ENCODE peak calls at places on chromosomes 4 and X, in four cellular contexts. L is left lobe of liver; X is stimulated activated CD4-positive, alpha-beta T cell treated with anti-CD3 and anti-CD28 coated beads, Interleukin-4, amount 100 ng/mL, for 4 hours; F is stimulated activated CD8-positive, alpha-beta memory T cell treated with anti-CD3 and anti-CD28 coated beads, Interleukin-7, amount 100 ng/mL, for 48 hours. J is an unnamed sample.

GRCh38 chr4:85607624-85608023 is 132.7 kb downstream of the ARHGAP24 start:
- DNase-seq in L (no peak), X (no peak), F (no peak), J (no peak)

GRCh38 chrX:134883134-134883700 is 107.6 kb upstream of the SMIM10 start:
- DNase-seq in L (no peak), X (no peak), F (no peak), J (no peak)

GRCh38 chr4:147052361-147052760 is 106.7 kb upstream of the TTC29 start:
- DNase-seq in L (no peak), X (no peak), F (no peak), J (no peak)

GRCh38 chr4:38223801-38224236 is 263.6 kb downstream of the PTTG2 start:
- DNase-seq in L (peak; percentile 62), X (no peak), F (no peak), J (peak; percentile 15)

GRCh38 chr4:156038772-156039171 is 85.1 kb upstream of the CTSO start:
- DNase-seq in L (no peak), X (no peak), F (no peak), J (no peak)

GRCh38 chrX:19849433-19850190 is 37.8 kb downstream of the SH3KBP1 start:
- DNase-seq in L (no peak), X (no peak), F (no peak), J (no peak)

GRCh38 chr4:67366341-67366861 is 178.9 kb downstream of the CENPC start:
- DNase-seq in L (no peak), X (no peak), F (no peak), J (peak; percentile 94)

GRCh38 chr4:167956676-167957075 is 135.7 kb upstream of the ANXA10 start:
- DNase-seq in L (no peak), X (no peak), F (no peak), J (peak; percentile 26)

GRCh38 chr4:112857461-112857860 is 192.0 kb upstream of the ANK2 start:
- DNase-seq in L (no peak), X (no peak), F (no peak), J (peak; percentile 96)

GRCh38 chr4:15778742-15779231 is 659 bp downstream of the CD38 start:
- DNase-seq in L (peak; percentile 69), X (peak; percentile 23), F (peak; percentile 52), J (no peak)

GRCh38 chrX:105706041-105706440 is 116.3 kb upstream of the NRK start:
- DNase-seq in L (no peak), X (no peak), F (no peak), J (no peak)

GRCh38 chrX:19593684-19594083 is 78.4 kb upstream of the MAP3K15 start:
- DNase-seq in L (no peak), X (peak; percentile 3), F (no peak), J (peak; percentile 19)

GRCh38 chr4:73701116-73701515 is 39.3 kb upstream of the CXCL8 start:
- DNase-seq in L (no peak), X (no peak), F (no peak), J (no peak)

GRCh38 chrX:1601051-1601767 is 9.8 kb downstream of the AKAP17A start:
- DNase-seq in L (no peak), X (no peak), F (no peak), J (no peak)

GRCh38 chr4:85825937-85826678 is 351.2 kb downstream of the ARHGAP24 start:
- DNase-seq in L (peak; percentile 67), X (no peak), F (no peak), J (peak; percentile 33)

GRCh38 chr4:6917445-6918241 is 8.0 kb downstream of the TBC1D14 start:
- DNase-seq in L (peak; percentile 82), X (no peak), F (no peak), J (no peak)

GRCh38 chr4:105543881-105544280 is 8.5 kb upstream of the ARHGEF38 start:
- DNase-seq in L (no peak), X (no peak), F (no peak), J (peak; percentile 63)

GRCh38 chr4:165493359-165493758 is 114.6 kb downstream of the CPE start:
- DNase-seq in L (peak; percentile 72), X (peak; percentile 57), F (peak; percentile 42), J (peak; percentile 51)

GRCh38 chr4:150971901-150972300 is 43.2 kb downstream of the LRBA start:
- DNase-seq in L (no peak), X (no peak), F (no peak), J (no peak)

GRCh38 chr4:63764400-63764799 is 644.9 kb downstream of the TECRL start:
- DNase-seq in L (no peak), X (no peak), F (no peak), J (no peak)

GRCh38 chr4:179344861-179345260 is 1902.6 kb upstream of the AGA start:
- DNase-seq in L (no peak), X (no peak), F (no peak), J (peak; percentile 67)

GRCh38 chr4:136650541-136651277 is 881.6 kb downstream of the PCDH18 start:
- DNase-seq in L (no peak), X (no peak), F (no peak), J (no peak)

GRCh38 chr4:80307183-80307735 is 28.3 kb upstream of the CFAP299 start:
- DNase-seq in L (no peak), X (no peak), F (no peak), J (no peak)

GRCh38 chrX:153902388-153902787 is 2.1 kb upstream of the AVPR2 start:
- DNase-seq in L (no peak), X (no peak), F (no peak), J (no peak)